ENCODE peak calls at places on chromosome 12, in ten cellular contexts. One of them, this sample, is unnamed.

GRCh38 chr12:82682326-82682725 is 4.4 kb upstream of the TMTC2 start:
- DNase-seq in ovary: no peak
- DNase-seq in stomach: no peak
- DNase-seq in gastrocnemius medialis: no peak
- DNase-seq in tibial nerve: no peak
- DNase-seq in A549: peak; percentile 17
- DNase-seq in suprapubic skin: no peak
- DNase-seq in adrenal gland: no peak
- DNase-seq in sigmoid colon: no peak
- DNase-seq in K562: no peak
- DNase-seq in this sample: no peak

GRCh38 chr12:54409267-54409666 is 9.8 kb downstream of the ITGA5 start:
- DNase-seq in ovary: no peak
- DNase-seq in stomach: no peak
- DNase-seq in gastrocnemius medialis: no peak
- DNase-seq in tibial nerve: no peak
- DNase-seq in A549: no peak
- DNase-seq in suprapubic skin: no peak
- DNase-seq in adrenal gland: no peak
- DNase-seq in sigmoid colon: peak; percentile 77
- DNase-seq in K562: no peak
- DNase-seq in this sample: no peak

GRCh38 chr12:124302241-124302806 is 7.4 kb downstream of the RFLNA start:
- DNase-seq in ovary: no peak
- DNase-seq in stomach: no peak
- DNase-seq in gastrocnemius medialis: no peak
- DNase-seq in tibial nerve: no peak
- DNase-seq in A549: no peak
- DNase-seq in suprapubic skin: no peak
- DNase-seq in adrenal gland: no peak
- DNase-seq in sigmoid colon: no peak
- DNase-seq in K562: no peak
- DNase-seq in this sample: no peak

GRCh38 chr12:41932470-41932991 is 212.1 kb downstream of the GXYLT1 start:
- DNase-seq in ovary: peak; percentile 52
- DNase-seq in stomach: peak; percentile 63
- DNase-seq in gastrocnemius medialis: peak; percentile 37
- DNase-seq in tibial nerve: peak; percentile 36
- DNase-seq in A549: no peak
- DNase-seq in suprapubic skin: peak; percentile 81
- DNase-seq in adrenal gland: peak; percentile 66
- DNase-seq in sigmoid colon: peak; percentile 72
- DNase-seq in K562: peak; percentile 8
- DNase-seq in this sample: peak; percentile 79

GRCh38 chr12:7460375-7461259 is 16.7 kb upstream of the CD163L1 start:
- DNase-seq in ovary: no peak
- DNase-seq in stomach: peak; percentile 52
- DNase-seq in gastrocnemius medialis: no peak
- DNase-seq in tibial nerve: peak; percentile 60
- DNase-seq in A549: peak; percentile 66
- DNase-seq in suprapubic skin: no peak
- DNase-seq in adrenal gland: no peak
- DNase-seq in sigmoid colon: no peak
- DNase-seq in K562: peak; percentile 48
- DNase-seq in this sample: peak; percentile 28

GRCh38 chr12:13210022-13210539 is 13.6 kb downstream of the EMP1 start:
- DNase-seq in ovary: no peak
- DNase-seq in stomach: no peak
- DNase-seq in gastrocnemius medialis: no peak
- DNase-seq in tibial nerve: no peak
- DNase-seq in A549: no peak
- DNase-seq in suprapubic skin: no peak
- DNase-seq in adrenal gland: no peak
- DNase-seq in sigmoid colon: no peak
- DNase-seq in K562: no peak
- DNase-seq in this sample: no peak

GRCh38 chr12:95179011-95179410 is 38.3 kb downstream of the FGD6 start:
- DNase-seq in ovary: no peak
- DNase-seq in stomach: no peak
- DNase-seq in gastrocnemius medialis: no peak
- DNase-seq in tibial nerve: no peak
- DNase-seq in A549: no peak
- DNase-seq in suprapubic skin: no peak
- DNase-seq in adrenal gland: no peak
- DNase-seq in sigmoid colon: no peak
- DNase-seq in K562: no peak
- DNase-seq in this sample: no peak

GRCh38 chr12:79247494-79247893 is 382.9 kb downstream of the SYT1 start:
- DNase-seq in ovary: no peak
- DNase-seq in stomach: no peak
- DNase-seq in gastrocnemius medialis: no peak
- DNase-seq in tibial nerve: no peak
- DNase-seq in A549: no peak
- DNase-seq in suprapubic skin: no peak
- DNase-seq in adrenal gland: no peak
- DNase-seq in sigmoid colon: no peak
- DNase-seq in K562: no peak
- DNase-seq in this sample: no peak

GRCh38 chr12:47147749-47148148 is 68.0 kb upstream of the AMIGO2 start:
- DNase-seq in ovary: no peak
- DNase-seq in stomach: no peak
- DNase-seq in gastrocnemius medialis: no peak
- DNase-seq in tibial nerve: no peak
- DNase-seq in A549: no peak
- DNase-seq in suprapubic skin: no peak
- DNase-seq in adrenal gland: no peak
- DNase-seq in sigmoid colon: no peak
- DNase-seq in K562: no peak
- DNase-seq in this sample: no peak

GRCh38 chr12:29343022-29343799 is 37.8 kb downstream of the ERGIC2 start:
- DNase-seq in ovary: no peak
- DNase-seq in stomach: no peak
- DNase-seq in gastrocnemius medialis: no peak
- DNase-seq in tibial nerve: no peak
- DNase-seq in A549: no peak
- DNase-seq in suprapubic skin: no peak
- DNase-seq in adrenal gland: no peak
- DNase-seq in sigmoid colon: no peak
- DNase-seq in K562: no peak
- DNase-seq in this sample: no peak

GRCh38 chr12:120408771-120409170 is 29.1 kb upstream of the COX6A1 start:
- DNase-seq in ovary: no peak
- DNase-seq in stomach: no peak
- DNase-seq in gastrocnemius medialis: no peak
- DNase-seq in tibial nerve: no peak
- DNase-seq in A549: no peak
- DNase-seq in suprapubic skin: no peak
- DNase-seq in adrenal gland: no peak
- DNase-seq in sigmoid colon: no peak
- DNase-seq in K562: no peak
- DNase-seq in this sample: no peak

GRCh38 chr12:120406553-120406952 is 31.4 kb upstream of the COX6A1 start:
- DNase-seq in ovary: no peak
- DNase-seq in stomach: no peak
- DNase-seq in gastrocnemius medialis: no peak
- DNase-seq in tibial nerve: no peak
- DNase-seq in A549: no peak
- DNase-seq in suprapubic skin: no peak
- DNase-seq in adrenal gland: no peak
- DNase-seq in sigmoid colon: no peak
- DNase-seq in K562: no peak
- DNase-seq in this sample: no peak

GRCh38 chr12:120402217-120402616 is 33.3 kb upstream of the MSI1 start:
- DNase-seq in ovary: no peak
- DNase-seq in stomach: no peak
- DNase-seq in gastrocnemius medialis: no peak
- DNase-seq in tibial nerve: no peak
- DNase-seq in A549: no peak
- DNase-seq in suprapubic skin: no peak
- DNase-seq in adrenal gland: peak; percentile 58
- DNase-seq in sigmoid colon: no peak
- DNase-seq in K562: no peak
- DNase-seq in this sample: no peak

GRCh38 chr12:120406080-120406479 is 31.8 kb upstream of the COX6A1 start:
- DNase-seq in ovary: no peak
- DNase-seq in stomach: no peak
- DNase-seq in gastrocnemius medialis: no peak
- DNase-seq in tibial nerve: no peak
- DNase-seq in A549: no peak
- DNase-seq in suprapubic skin: no peak
- DNase-seq in adrenal gland: no peak
- DNase-seq in sigmoid colon: no peak
- DNase-seq in K562: no peak
- DNase-seq in this sample: no peak

DNA sequence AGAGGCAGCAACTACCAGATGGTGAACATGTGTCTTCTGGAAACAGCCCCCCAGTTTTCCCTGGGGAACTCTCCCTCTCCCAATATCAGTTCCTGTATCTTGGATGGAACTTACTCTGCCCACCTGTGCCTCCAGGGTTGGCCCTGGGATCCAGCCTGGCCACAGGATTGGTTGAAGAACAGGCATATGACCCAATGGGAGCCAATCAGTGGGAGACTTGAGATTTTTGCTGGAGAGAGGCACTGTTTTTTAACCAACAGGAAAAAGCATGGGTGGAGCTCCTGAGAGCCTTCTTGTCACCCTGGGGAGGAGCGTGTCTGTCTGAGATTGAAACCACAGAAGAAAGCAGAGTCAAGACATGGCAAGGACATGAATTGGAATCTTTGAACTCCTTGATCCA is 33.6 kb upstream of the COX6A1 start:
- DNase-seq in ovary: no peak
- DNase-seq in stomach: no peak
- DNase-seq in gastrocnemius medialis: no peak
- DNase-seq in tibial nerve: no peak
- DNase-seq in A549: no peak
- DNase-seq in suprapubic skin: no peak
- DNase-seq in adrenal gland: no peak
- DNase-seq in sigmoid colon: no peak
- DNase-seq in K562: peak; percentile 14
- DNase-seq in this sample: no peak
- H3K27ac ChIP-seq in ovary: no peak overlapping the region
- H3K27ac ChIP-seq in stomach: no peak overlapping the region
- H3K27ac ChIP-seq in gastrocnemius medialis: no peak overlapping the region
- H3K27ac ChIP-seq in tibial nerve: no peak overlapping the region
- H3K27ac ChIP-seq in A549: no peak overlapping the region
- H3K27ac ChIP-seq in suprapubic skin: no peak overlapping the region
- H3K27ac ChIP-seq in adrenal gland: no peak overlapping the region
- H3K27ac ChIP-seq in sigmoid colon: no peak overlapping the region
- H3K27ac ChIP-seq in K562: no peak overlapping the region
- H3K27ac ChIP-seq in this sample: no peak overlapping the region

GRCh38 chr12:57522019-57522886 is at the start of gene MBD6:
- DNase-seq in ovary: peak; percentile 97
- DNase-seq in stomach: peak; percentile 94
- DNase-seq in gastrocnemius medialis: peak; percentile 94
- DNase-seq in tibial nerve: peak; percentile 84
- DNase-seq in A549: peak; percentile 96
- DNase-seq in suprapubic skin: peak; percentile 95
- DNase-seq in adrenal gland: peak; percentile 98
- DNase-seq in sigmoid colon: peak; percentile 99
- DNase-seq in K562: no peak
- DNase-seq in this sample: peak; percentile 93
- TF ChIP-seq POLR2A in ovary: peak; percentile 83
- TF ChIP-seq POLR2A in stomach: no peak
- TF ChIP-seq POLR2A in gastrocnemius medialis: peak; percentile 72
- TF ChIP-seq POLR2A in tibial nerve: peak; percentile 58
- TF ChIP-seq POLR2A in A549: no peak
- TF ChIP-seq POLR2A in suprapubic skin: peak; percentile 54
- TF ChIP-seq POLR2A in adrenal gland: peak; percentile 51
- TF ChIP-seq POLR2A in sigmoid colon: peak; percentile 62
- TF ChIP-seq POLR2A in K562: peak; percentile 79
- TF ChIP-seq POLR2A in this sample: no peak

DNA sequence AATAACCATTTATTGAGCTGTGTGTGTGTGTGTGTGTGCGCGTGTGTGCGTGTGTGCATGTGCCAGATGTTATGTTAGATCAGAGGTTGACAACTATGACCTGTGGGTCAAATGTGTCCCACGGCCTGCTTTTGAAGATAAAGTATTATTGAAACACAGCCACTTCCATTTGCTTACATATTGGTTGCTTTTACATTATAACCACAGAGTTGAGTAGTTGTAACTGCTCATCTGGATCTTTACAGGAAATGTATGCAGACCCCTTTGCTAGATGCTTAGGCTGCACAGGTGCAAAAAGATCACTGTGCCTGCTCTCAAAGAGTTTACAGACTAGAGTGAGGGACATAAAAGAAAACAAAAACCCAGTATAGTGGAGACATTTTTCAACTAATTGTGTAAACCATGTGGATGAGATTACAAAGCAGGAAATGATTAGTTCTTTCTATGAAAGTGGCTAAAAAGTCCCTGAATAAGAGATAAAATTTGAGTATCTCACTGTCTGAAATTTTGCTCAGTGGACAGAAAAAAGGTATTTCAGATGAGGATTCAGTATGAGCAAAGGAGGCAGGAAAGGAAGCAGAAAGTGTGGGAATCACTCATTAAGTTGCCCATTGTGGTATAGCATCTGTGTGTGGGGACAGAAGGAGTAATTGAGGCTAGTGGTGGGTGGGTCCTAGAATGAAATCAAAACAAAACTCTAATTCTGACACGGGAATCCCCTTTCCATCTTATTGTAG is 188.4 kb downstream of the PAH start:
- DNase-seq in ovary: no peak
- DNase-seq in stomach: no peak
- DNase-seq in gastrocnemius medialis: no peak
- DNase-seq in tibial nerve: no peak
- DNase-seq in A549: no peak
- DNase-seq in suprapubic skin: no peak
- DNase-seq in adrenal gland: no peak
- DNase-seq in sigmoid colon: no peak
- DNase-seq in K562: no peak
- DNase-seq in this sample: no peak
- H3K4me3 ChIP-seq in ovary: no peak overlapping the region
- H3K4me3 ChIP-seq in stomach: no peak overlapping the region
- H3K4me3 ChIP-seq in gastrocnemius medialis: no peak overlapping the region
- H3K4me3 ChIP-seq in tibial nerve: no peak overlapping the region
- H3K4me3 ChIP-seq in A549: no peak overlapping the region
- H3K4me3 ChIP-seq in suprapubic skin: no peak overlapping the region
- H3K4me3 ChIP-seq in adrenal gland: no peak overlapping the region
- H3K4me3 ChIP-seq in sigmoid colon: no peak overlapping the region
- H3K4me3 ChIP-seq in K562: no peak overlapping the region
- H3K4me3 ChIP-seq in this sample: no peak overlapping the region

GRCh38 chr12:57550628-57551549 is 1.0 kb downstream of the KIF5A start:
- DNase-seq in ovary: no peak
- DNase-seq in stomach: no peak
- DNase-seq in gastrocnemius medialis: no peak
- DNase-seq in tibial nerve: no peak
- DNase-seq in A549: no peak
- DNase-seq in suprapubic skin: no peak
- DNase-seq in adrenal gland: no peak
- DNase-seq in sigmoid colon: no peak
- DNase-seq in K562: no peak
- DNase-seq in this sample: no peak
- H3K27ac ChIP-seq in ovary: no peak overlapping the region
- H3K27ac ChIP-seq in stomach: no peak overlapping the region
- H3K27ac ChIP-seq in gastrocnemius medialis: no peak overlapping the region
- H3K27ac ChIP-seq in tibial nerve: peak overlapping the region; percentile 45
- H3K27ac ChIP-seq in A549: no peak overlapping the region
- H3K27ac ChIP-seq in suprapubic skin: no peak overlapping the region
- H3K27ac ChIP-seq in adrenal gland: no peak overlapping the region
- H3K27ac ChIP-seq in sigmoid colon: no peak overlapping the region
- H3K27ac ChIP-seq in K562: peak overlapping the region; percentile 90
- H3K27ac ChIP-seq in this sample: no peak overlapping the region

This sample was measured in heart left ventricle.